ENCODE peak calls at places on chromosomes 12 and 14, in eight cellular contexts. M, I, L, Y, D, G, T and F are unnamed samples.
A peak's percentile ranks its signal among the peaks of the same experiment; 100 is the strongest.

GRCh38 chr12:105221588-105222325 is 14.2 kb downstream of the APPL2 start:
- DNase-seq in T (no peak), Y (no peak), L (no peak), I (no peak), G (no peak), D (no peak), M (no peak), F (no peak)

GRCh38 chr14:24078146-24078545 is 6.8 kb downstream of the CPNE6 start:
- DNase-seq in I (no peak), M (no peak), D (no peak), G (no peak), L (no peak), T (no peak), Y (no peak), F (no peak)

GRCh38 chr12:95202691-95203476 is 14.4 kb downstream of the FGD6 start:
- DNase-seq in D (no peak), Y (no peak), L (no peak), M (no peak), I (no peak), T (peak; percentile 65), G (no peak), F (no peak)

GRCh38 chr12:130818381-130819247 is 20.4 kb downstream of the STX2 start:
- DNase-seq in Y (peak; percentile 48), M (no peak), I (no peak), T (peak; percentile 71), D (no peak), L (peak; percentile 64), G (peak; percentile 78), F (no peak)

GRCh38 chr14:67665886-67666285 is 8.5 kb downstream of the VTI1B start:
- DNase-seq in L (no peak), T (no peak), I (peak; percentile 75), G (no peak), Y (no peak), D (no peak), M (no peak), F (no peak)

GRCh38 chr12:67082221-67082620 is 186.9 kb upstream of the CAND1 start:
- DNase-seq in L (no peak), D (no peak), M (no peak), T (no peak), Y (no peak), G (no peak), I (no peak), F (no peak)

GRCh38 chr12:53233671-53234091 is 1.7 kb upstream of the RARG start:
- DNase-seq in D (no peak), L (no peak), M (no peak), G (no peak), Y (peak; percentile 25), I (no peak), T (no peak), F (no peak)

GRCh38 chr12:63206908-63207307 is 55.9 kb upstream of the AVPR1A start:
- DNase-seq in L (no peak), T (peak; percentile 93), Y (no peak), G (no peak), D (peak; percentile 18), I (no peak), M (no peak), F (no peak)

GRCh38 chr12:57832966-57833365 is 13.6 kb downstream of the CTDSP2 start:
- DNase-seq in I (no peak), Y (no peak), D (no peak), G (no peak), L (no peak), M (no peak), T (no peak), F (no peak)

GRCh38 chr14:56487761-56488160 is 91.8 kb upstream of the TMEM260 start:
- DNase-seq in I (peak; percentile 67), M (no peak), G (no peak), D (no peak), T (no peak), L (no peak), Y (no peak), F (no peak)

GRCh38 chr14:36522972-36523685 is 3.1 kb upstream of the NKX2-1 start:
- DNase-seq in Y (no peak), T (no peak), G (no peak), I (no peak), D (no peak), L (no peak), M (no peak), F (no peak)

GRCh38 chr12:128402481-128402880 is 135.5 kb downstream of the TMEM132C start:
- DNase-seq in M (no peak), Y (no peak), T (no peak), I (no peak), G (no peak), D (no peak), L (no peak), F (no peak)

GRCh38 chr14:21269252-21270046 is at the start of gene HNRNPC:
- DNase-seq in M (peak; percentile 98), G (peak; percentile 100), Y (peak; percentile 92), D (peak; percentile 100), I (peak; percentile 100), T (peak; percentile 100), L (peak; percentile 100), F (peak; percentile 63)

GRCh38 chr14:20455355-20456300 is 602 bp downstream of the APEX1 start:
- DNase-seq in M (no peak), Y (peak; percentile 58), L (peak; percentile 55), D (no peak), T (no peak), I (peak; percentile 89), G (no peak), F (peak; percentile 13)

GRCh38 chr12:32454075-32454474 is 54.7 kb downstream of the FGD4 start:
- DNase-seq in G (no peak), D (no peak), T (no peak), M (no peak), Y (no peak), I (peak; percentile 67), L (no peak), F (no peak)

GRCh38 chr14:61752626-61753025 is 9.6 kb upstream of the SNAPC1 start:
- DNase-seq in L (no peak), I (peak; percentile 61), G (no peak), D (no peak), T (peak; percentile 47), Y (no peak), M (no peak), F (no peak)

DNA sequence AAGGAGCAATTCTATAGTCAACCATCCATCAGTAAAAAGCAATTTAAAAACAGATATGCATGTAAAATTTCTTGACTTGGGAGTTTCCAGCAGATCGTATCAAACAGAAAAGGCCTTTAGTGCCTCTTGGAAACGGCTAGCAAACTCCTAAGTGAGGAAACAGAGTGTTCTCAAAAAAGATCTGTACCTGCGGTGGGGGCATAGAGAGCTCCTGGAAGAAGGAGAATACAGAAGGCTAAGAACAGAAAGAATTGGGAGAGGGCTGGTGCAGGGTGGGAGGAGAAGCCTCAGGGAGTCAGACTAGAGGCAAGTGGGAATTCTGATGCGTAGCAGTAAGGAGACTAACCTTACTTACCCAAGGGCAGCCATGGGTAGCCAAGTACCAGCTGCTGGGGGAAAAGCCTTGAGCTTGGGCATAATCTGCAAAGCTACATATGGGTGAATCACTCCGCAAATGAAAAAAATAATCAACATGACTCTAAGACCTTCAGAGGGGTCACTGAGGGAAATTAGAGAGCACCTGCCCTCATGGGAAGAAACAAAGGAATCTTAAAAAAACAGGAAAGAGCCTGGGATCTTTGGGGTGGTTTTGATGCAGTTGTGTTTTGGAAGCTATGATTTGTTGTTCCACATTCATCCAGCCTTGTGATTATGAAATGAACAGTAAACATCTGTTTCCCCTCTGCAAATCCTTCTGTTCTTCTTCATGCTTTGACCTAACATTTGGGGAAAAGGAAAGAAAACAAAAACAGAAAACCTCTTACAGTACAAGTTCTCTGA is 10.4 kb downstream of the RHOJ start:
- DNase-seq in L (no peak), Y (no peak), G (no peak), I (no peak), M (no peak), T (no peak), D (no peak), F (no peak)
- TF ChIP-seq POLR2A in L (no peak), Y (no peak), G (no peak), I (no peak), M (no peak), T (no peak), D (no peak), F (no peak)

DNA sequence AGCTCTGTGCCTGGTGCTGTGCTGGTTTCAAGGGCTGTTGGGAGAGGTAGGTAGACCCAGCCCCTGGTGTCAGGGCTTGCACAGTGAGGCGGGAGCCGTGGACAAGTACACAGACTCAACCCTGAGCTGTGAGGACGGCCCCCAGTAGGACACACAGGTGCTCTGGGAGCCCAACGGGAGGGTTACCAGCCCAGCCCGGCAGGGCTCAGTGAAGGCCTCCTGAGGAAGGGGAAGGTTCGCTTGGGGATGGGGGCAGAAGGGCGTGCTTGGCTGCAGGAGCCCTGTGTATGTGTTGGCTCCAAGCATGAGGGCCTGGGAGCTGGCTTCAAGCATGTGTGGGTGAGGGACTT is 58.9 kb downstream of the SLC25A47 start:
- DNase-seq in Y (no peak), T (peak; percentile 47), I (no peak), L (no peak), M (no peak), G (no peak), D (no peak), F (no peak)
- TF ChIP-seq POLR2A in Y (no peak), T (no peak), I (no peak), L (no peak), M (no peak), G (no peak), D (no peak), F (no peak)

GRCh38 chr12:121713257-121714155 is 954 bp downstream of the TMEM120B start:
- DNase-seq in G (peak; percentile 53), D (peak; percentile 59), M (no peak), Y (peak; percentile 49), I (peak; percentile 36), T (peak; percentile 62), L (no peak), F (no peak)

GRCh38 chr12:121709478-121709890 is 3.1 kb upstream of the TMEM120B start:
- DNase-seq in G (no peak), I (peak; percentile 83), L (no peak), T (no peak), D (no peak), Y (no peak), M (no peak), F (no peak)

GRCh38 chr12:121715862-121716435 is 3.4 kb downstream of the TMEM120B start:
- DNase-seq in M (no peak), T (no peak), I (no peak), D (no peak), L (no peak), Y (no peak), G (no peak), F (no peak)

GRCh38 chr12:121711925-121712461 is 559 bp upstream of the TMEM120B start:
- DNase-seq in I (no peak), D (peak; percentile 89), Y (no peak), M (no peak), L (no peak), G (no peak), T (peak; percentile 75), F (no peak)

GRCh38 chr12:121712462-121713256 is at the start of gene TMEM120B:
- DNase-seq in D (peak; percentile 85), T (peak; percentile 93), L (peak; percentile 83), Y (peak; percentile 96), G (peak; percentile 87), M (no peak), I (peak; percentile 71), F (peak; percentile 70)
- TF ChIP-seq POLR2A in D (peak; percentile 99), T (peak; percentile 82), L (peak; percentile 60), Y (peak; percentile 90), G (peak; percentile 77), M (peak; percentile 58), I (peak; percentile 82), F (peak; percentile 84)

DNA sequence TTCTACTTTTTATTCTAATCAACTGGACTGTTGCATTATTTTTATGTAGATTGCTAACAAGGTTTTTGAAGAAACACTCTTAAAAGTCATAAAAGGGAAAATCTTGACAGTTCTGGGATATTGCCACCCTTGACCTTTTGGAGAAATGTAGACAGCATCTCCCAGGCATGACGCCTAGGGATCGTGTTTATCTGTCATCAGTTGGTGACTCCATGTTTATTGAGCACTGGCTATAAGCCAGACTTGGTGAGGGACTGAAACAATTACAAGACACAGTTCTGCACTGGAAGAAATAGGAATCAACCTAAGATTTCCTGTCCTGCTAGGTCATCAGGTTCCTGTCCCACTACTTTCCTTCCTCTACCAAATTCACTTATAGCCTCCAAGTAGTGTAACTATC is 34.5 kb downstream of the HMGA2 start:
- DNase-seq in T (no peak), G (no peak), D (no peak), Y (no peak), M (no peak), L (no peak), I (peak; percentile 72), F (no peak)
- TF ChIP-seq POLR2A in T (no peak), G (no peak), D (no peak), Y (no peak), M (no peak), L (no peak), I (no peak), F (no peak)